ENCODE peak calls at places on chromosomes 16 and 17, in five cellular contexts. C, P, J, H and B are unnamed samples.

GRCh38 chr16:46673320-46674013 is 15.5 kb downstream of the VPS35 start:
- DNase-seq in C (peak), P (no peak), J (peak), H (no peak), B (peak)

GRCh38 chr17:61201211-61201610 is 198.4 kb upstream of the TBX2 start:
- DNase-seq in C (no peak), P (no peak), J (peak), H (no peak), B (no peak)

GRCh38 chr16:28097500-28097899 is 34.0 kb upstream of the GSG1L start:
- DNase-seq in C (no peak), P (no peak), J (no peak), H (no peak), B (no peak)

GRCh38 chr16:64952177-64952576 is 169.7 kb downstream of the CDH11 start:
- DNase-seq in C (no peak), P (no peak), J (peak), H (no peak), B (no peak)

GRCh38 chr16:82639666-82640336 is 13.0 kb downstream of the CDH13 start:
- DNase-seq in C (peak), P (peak), J (peak), H (peak), B (no peak)

GRCh38 chr17:79137015-79137770 is 62.6 kb downstream of the ENGASE start:
- DNase-seq in C (no peak), P (no peak), J (no peak), H (no peak), B (no peak)

GRCh38 chr17:3524024-3524423 is 33.6 kb downstream of the TRPV3 start:
- DNase-seq in C (no peak), P (no peak), J (no peak), H (no peak), B (no peak)

GRCh38 chr17:12839042-12839441 is 49.7 kb downstream of the ARHGAP44 start:
- DNase-seq in C (no peak), P (no peak), J (no peak), H (no peak), B (no peak)

GRCh38 chr17:76997981-76998531 is 129.9 kb downstream of the MGAT5B start:
- DNase-seq in C (peak), P (no peak), J (peak), H (peak), B (no peak)

GRCh38 chr17:2916362-2916928 is 120.2 kb downstream of the RAP1GAP2 start:
- DNase-seq in C (no peak), P (no peak), J (no peak), H (no peak), B (no peak)